ENCODE peak calls at places on chromosomes 3 and 15, in ten cellular contexts. Q is breast epithelium, W is NCI-H345, B is endothelial cell, X is HEK293T, D is GM13977, V is dorsolateral prefrontal cortex, E is GM04504, I is HepG2, P is COR-L47. Y is an unnamed sample.

GRCh38 chr15:72199721-72200212 is 2.2 kb upstream of the GRAMD2A start:
- DNase-seq in Q (peak), W (peak), B (peak), X (peak), D (peak), V (peak), E (peak), I (peak), P (peak), Y (peak)

GRCh38 chr3:169085827-169086226 is 577.7 kb downstream of the MECOM start:
- DNase-seq in Q (no peak), W (no peak), B (no peak), X (no peak), D (no peak), V (no peak), E (peak), I (no peak), P (peak), Y (no peak)

GRCh38 chr3:186965141-186965879 is 35.0 kb downstream of the ST6GAL1 start:
- DNase-seq in Q (no peak), W (no peak), B (no peak), X (no peak), D (peak), V (no peak), E (no peak), I (no peak), P (no peak), Y (no peak)

GRCh38 chr15:82100116-82100795 is 54.4 kb upstream of the MEX3B start:
- DNase-seq in Q (no peak), W (no peak), B (no peak), X (no peak), D (no peak), V (no peak), E (no peak), I (no peak), P (no peak), Y (peak)

GRCh38 chr15:89206908-89207331 is 14.5 kb downstream of the RLBP1 start:
- DNase-seq in Q (peak), W (peak), B (peak), X (peak), D (peak), V (peak), E (peak), I (peak), P (peak), Y (peak)

GRCh38 chr15:61411941-61412510 is 182.9 kb upstream of the RORA start:
- DNase-seq in Q (no peak), W (no peak), B (no peak), X (no peak), D (no peak), V (no peak), E (no peak), I (no peak), P (no peak), Y (no peak)

GRCh38 chr3:159711560-159712333 is 276.9 kb upstream of the IL12A start:
- DNase-seq in Q (no peak), W (no peak), B (peak), X (no peak), D (no peak), V (no peak), E (peak), I (no peak), P (no peak), Y (peak)

GRCh38 chr3:143840636-143841035 is 7.6 kb downstream of the SLC9A9 start:
- DNase-seq in Q (no peak), W (no peak), B (no peak), X (no peak), D (no peak), V (no peak), E (no peak), I (no peak), P (no peak), Y (no peak)

GRCh38 chr3:52291508-52292181 is 4.0 kb downstream of the GLYCTK start:
- DNase-seq in Q (no peak), W (peak), B (peak), X (no peak), D (peak), V (no peak), E (no peak), I (no peak), P (peak), Y (peak)

GRCh38 chr15:40150163-40150925 is 10.5 kb upstream of the BUB1B start:
- DNase-seq in Q (peak), W (peak), B (no peak), X (no peak), D (no peak), V (no peak), E (no peak), I (peak), P (peak), Y (no peak)

GRCh38 chr15:70156781-70157261 is 59.1 kb upstream of the TLE3 start:
- DNase-seq in Q (no peak), W (no peak), B (no peak), X (no peak), D (no peak), V (peak), E (peak), I (no peak), P (peak), Y (no peak)

GRCh38 chr3:4522962-4523361 is 29.8 kb downstream of the ITPR1 start:
- DNase-seq in Q (no peak), W (no peak), B (no peak), X (no peak), D (no peak), V (no peak), E (no peak), I (no peak), P (no peak), Y (no peak)

GRCh38 chr3:64694127-64694526 is 6.3 kb upstream of the ADAMTS9 start:
- DNase-seq in Q (no peak), W (no peak), B (no peak), X (no peak), D (no peak), V (no peak), E (no peak), I (no peak), P (no peak), Y (no peak)

GRCh38 chr15:52020253-52021085 is 1.4 kb downstream of the MAPK6 start:
- DNase-seq in Q (no peak), W (no peak), B (no peak), X (no peak), D (no peak), V (no peak), E (no peak), I (no peak), P (no peak), Y (no peak)

GRCh38 chr3:186427627-186428026 is 65.6 kb upstream of the DGKG start:
- DNase-seq in Q (no peak), W (peak), B (no peak), X (no peak), D (no peak), V (no peak), E (no peak), I (no peak), P (no peak), Y (no peak)

GRCh38 chr3:62559831-62560445 is 186.6 kb upstream of the FEZF2 start:
- DNase-seq in Q (no peak), W (no peak), B (no peak), X (no peak), D (no peak), V (no peak), E (no peak), I (no peak), P (no peak), Y (no peak)

GRCh38 chr3:72516361-72516760 is 331.9 kb downstream of the SHQ1 start:
- DNase-seq in Q (no peak), W (no peak), B (no peak), X (no peak), D (no peak), V (no peak), E (no peak), I (no peak), P (no peak), Y (no peak)

GRCh38 chr3:34886443-34886842 is 752.9 kb upstream of the ARPP21 start:
- DNase-seq in Q (no peak), W (no peak), B (no peak), X (no peak), D (no peak), V (no peak), E (no peak), I (no peak), P (no peak), Y (peak)

GRCh38 chr3:114623420-114624046 is 329.7 kb downstream of the TIGIT start:
- DNase-seq in Q (no peak), W (no peak), B (no peak), X (no peak), D (no peak), V (no peak), E (no peak), I (peak), P (no peak), Y (no peak)

GRCh38 chr3:180804871-180805430 is 107.5 kb upstream of the FXR1 start:
- DNase-seq in Q (no peak), W (peak), B (peak), X (peak), D (no peak), V (no peak), E (no peak), I (peak), P (peak), Y (peak)

GRCh38 chr3:172617013-172617706 is 93.7 kb downstream of the NCEH1 start:
- DNase-seq in Q (no peak), W (no peak), B (no peak), X (no peak), D (no peak), V (no peak), E (no peak), I (peak), P (no peak), Y (no peak)

GRCh38 chr3:12227833-12228232 is 61.0 kb upstream of the PPARG start:
- DNase-seq in Q (no peak), W (no peak), B (no peak), X (no peak), D (no peak), V (no peak), E (peak), I (no peak), P (no peak), Y (no peak)

GRCh38 chr3:143648708-143649107 is 199.6 kb downstream of the SLC9A9 start:
- DNase-seq in Q (no peak), W (no peak), B (peak), X (peak), D (no peak), V (no peak), E (no peak), I (no peak), P (peak), Y (peak)

GRCh38 chr15:68231102-68231818 is 1.7 kb upstream of the CLN6 start:
- DNase-seq in Q (no peak), W (no peak), B (no peak), X (peak), D (no peak), V (no peak), E (no peak), I (no peak), P (no peak), Y (peak)

GRCh38 chr3:188153949-188154757 is at the start of gene LPP:
- DNase-seq in Q (peak), W (peak), B (peak), X (peak), D (peak), V (peak), E (no peak), I (peak), P (no peak), Y (peak)

GRCh38 chr3:165984589-165984988 is 147.4 kb upstream of the BCHE start:
- DNase-seq in Q (no peak), W (no peak), B (no peak), X (no peak), D (no peak), V (no peak), E (no peak), I (no peak), P (no peak), Y (no peak)

GRCh38 chr3:78497692-78498091 is 1270.1 kb downstream of the ROBO1 start:
- DNase-seq in Q (no peak), W (no peak), B (no peak), X (no peak), D (no peak), V (no peak), E (no peak), I (no peak), P (no peak), Y (no peak)

GRCh38 chr3:140152851-140153640 is 218.1 kb downstream of the CLSTN2 start:
- DNase-seq in Q (no peak), W (no peak), B (no peak), X (no peak), D (no peak), V (peak), E (no peak), I (no peak), P (no peak), Y (peak)

GRCh38 chr15:96122077-96123027 is 208.1 kb upstream of the NR2F2 start:
- DNase-seq in Q (no peak), W (no peak), B (no peak), X (no peak), D (no peak), V (no peak), E (no peak), I (peak), P (no peak), Y (no peak)

GRCh38 chr3:13866406-13866965 is 13.4 kb downstream of the WNT7A start:
- DNase-seq in Q (no peak), W (peak), B (no peak), X (no peak), D (no peak), V (no peak), E (no peak), I (no peak), P (peak), Y (no peak)

GRCh38 chr15:101136381-101137268 is 115.2 kb downstream of the CHSY1 start:
- DNase-seq in Q (no peak), W (no peak), B (no peak), X (no peak), D (no peak), V (no peak), E (no peak), I (no peak), P (no peak), Y (no peak)

Y was measured in WERI-Rb-1.